ENCODE peak calls at places on chromosomes 16 and 17, in six cellular contexts. K is neural progenitor cell, U is NCI-H187, A is GM12878, R is activated B cell treated with CpG ODN at 0.5 μM for 24 hours, T is ovary. P is an unnamed sample.

GRCh38 chr17:6420173-6420641 is 14.7 kb downstream of the AIPL1 start:
- DNase-seq in A (no peak), T (no peak), K (peak; percentile 63), U (peak; percentile 35), R (no peak), P (no peak)

GRCh38 chr17:55726440-55726839 is 3.8 kb upstream of the TMEM100 start:
- DNase-seq in R (no peak), A (no peak), U (no peak), K (no peak), T (peak; percentile 54), P (peak; percentile 70)

GRCh38 chr17:74274703-74275340 is 788 bp downstream of the DNAI2 start:
- DNase-seq in A (no peak), T (no peak), U (peak; percentile 42), K (no peak), R (no peak), P (no peak)

GRCh38 chr17:73753751-73754496 is 109.7 kb upstream of the SDK2 start:
- DNase-seq in T (no peak), R (no peak), K (no peak), U (no peak), A (no peak), P (no peak)

GRCh38 chr16:52254753-52255152 is 292.2 kb downstream of the TOX3 start:
- DNase-seq in R (no peak), K (no peak), T (no peak), A (no peak), U (no peak), P (no peak)

GRCh38 chr16:8623634-8624033 is 2.1 kb downstream of the METTL22 start:
- DNase-seq in A (no peak), U (no peak), T (no peak), K (no peak), R (no peak), P (no peak)

GRCh38 chr17:83062011-83062817 is 17.2 kb upstream of the METRNL start:
- DNase-seq in A (no peak), U (no peak), T (no peak), R (peak; percentile 13), K (no peak), P (peak; percentile 39)

GRCh38 chr17:61556224-61557188 is 34.5 kb downstream of the NACA2 start:
- DNase-seq in R (no peak), U (no peak), K (no peak), T (no peak), A (no peak), P (no peak)

GRCh38 chr16:11791144-11791828 is 5.8 kb downstream of the ZC3H7A start:
- DNase-seq in R (no peak), K (peak; percentile 22), U (peak; percentile 45), T (no peak), A (no peak), P (no peak)

GRCh38 chr16:49932449-49932848 is 76.5 kb upstream of the ZNF423 start:
- DNase-seq in U (no peak), A (no peak), K (no peak), T (no peak), R (no peak), P (no peak)

GRCh38 chr17:48816774-48817590 is at the start of gene TTLL6:
- DNase-seq in R (peak; percentile 57), K (peak; percentile 99), A (no peak), U (peak; percentile 95), T (peak; percentile 86), P (peak; percentile 82)

GRCh38 chr17:80743181-80743771 is 198.6 kb downstream of the RPTOR start:
- DNase-seq in T (no peak), K (no peak), R (no peak), A (no peak), U (peak; percentile 37), P (no peak)

GRCh38 chr16:66899310-66899944 is 19.1 kb downstream of the PDP2 start:
- DNase-seq in T (peak; percentile 47), R (no peak), K (no peak), U (no peak), A (no peak), P (no peak)

GRCh38 chr17:27332485-27333409 is 38.8 kb downstream of the WSB1 start:
- DNase-seq in K (peak; percentile 97), T (peak; percentile 97), R (peak; percentile 83), U (peak; percentile 88), A (peak; percentile 81), P (peak; percentile 98)

GRCh38 chr16:64989050-64989449 is 132.8 kb downstream of the CDH11 start:
- DNase-seq in K (no peak), R (no peak), A (no peak), U (no peak), T (no peak), P (no peak)

GRCh38 chr17:46192484-46193245 is 564 bp downstream of the KANSL1 start:
- DNase-seq in U (peak; percentile 18), K (peak; percentile 85), T (peak; percentile 71), R (no peak), A (no peak), P (peak; percentile 85)

GRCh38 chr16:52552643-52553042 is 5.7 kb upstream of the TOX3 start:
- DNase-seq in K (no peak), U (peak; percentile 52), A (no peak), T (no peak), R (no peak), P (no peak)

GRCh38 chr16:11409398-11409797 is 64.1 kb downstream of the RMI2 start:
- DNase-seq in T (no peak), A (no peak), U (no peak), R (no peak), K (no peak), P (no peak)

GRCh38 chr16:72189865-72190371 is 18.0 kb upstream of the PMFBP1 start:
- DNase-seq in A (no peak), K (no peak), U (no peak), T (peak; percentile 33), R (no peak), P (no peak)

GRCh38 chr16:79815049-79815448 is 214.5 kb upstream of the MAF start:
- DNase-seq in T (no peak), U (no peak), K (no peak), A (no peak), R (no peak), P (no peak)

GRCh38 chr17:6303664-6304063 is 131.3 kb downstream of the AIPL1 start:
- DNase-seq in T (no peak), A (no peak), R (no peak), U (no peak), K (peak; percentile 77), P (no peak)

GRCh38 chr16:85490971-85491771 is 122.0 kb upstream of the GSE1 start:
- DNase-seq in K (peak; percentile 65), U (no peak), A (no peak), R (peak; percentile 37), T (no peak), P (no peak)

GRCh38 chr16:53080345-53081031 is 25.7 kb downstream of the CHD9 start:
- DNase-seq in T (peak; percentile 75), R (no peak), K (no peak), A (no peak), U (no peak), P (peak; percentile 71)

GRCh38 chr16:24822542-24822941 is 23.2 kb upstream of the SLC5A11 start:
- DNase-seq in U (no peak), K (no peak), T (no peak), R (no peak), A (no peak), P (no peak)

GRCh38 chr17:1490643-1491405 is 1.7 kb downstream of the MYO1C start:
- DNase-seq in R (peak; percentile 68), U (no peak), A (no peak), K (peak; percentile 84), T (peak; percentile 64), P (peak; percentile 80)

GRCh38 chr16:83781-84615 is 6.0 kb downstream of the MPG start:
- DNase-seq in A (no peak), U (no peak), K (no peak), T (no peak), R (no peak), P (no peak)

GRCh38 chr17:39753514-39754160 is 15.9 kb downstream of the GRB7 start:
- DNase-seq in U (no peak), T (peak; percentile 31), K (peak; percentile 69), A (no peak), R (peak; percentile 84), P (peak; percentile 66)

GRCh38 chr17:51166987-51167931 is 1.0 kb downstream of the NME2 start:
- DNase-seq in R (peak; percentile 72), K (peak; percentile 66), T (peak; percentile 55), U (no peak), A (no peak), P (no peak)

GRCh38 chr16:1800703-1801102 is 7.2 kb upstream of the IGFALS start:
- DNase-seq in T (no peak), A (no peak), R (no peak), U (no peak), K (no peak), P (no peak)

GRCh38 chr16:89829630-89830437 is 1.6 kb downstream of the SPIRE2 start:
- DNase-seq in A (no peak), K (no peak), T (no peak), R (no peak), U (peak; percentile 31), P (no peak)

GRCh38 chr17:9232591-9233270 is 211.4 kb downstream of the NTN1 start:
- DNase-seq in R (no peak), T (no peak), K (no peak), U (no peak), A (no peak), P (peak; percentile 74)

GRCh38 chr16:67862623-67863583 is 9.9 kb upstream of the EDC4 start:
- DNase-seq in K (no peak), A (no peak), U (no peak), T (peak; percentile 43), R (no peak), P (no peak)

GRCh38 chr16:3882531-3882930 is 2.0 kb upstream of the CREBBP start:
- DNase-seq in A (no peak), T (no peak), K (no peak), U (no peak), R (no peak), P (no peak)

GRCh38 chr16:72128701-72129100 is 35.1 kb downstream of the DHX38 start:
- DNase-seq in T (no peak), R (no peak), A (no peak), U (no peak), K (no peak), P (no peak)

GRCh38 chr17:83190601-83191387 is 111.4 kb downstream of the METRNL start:
- DNase-seq in R (no peak), K (no peak), T (peak; percentile 16), A (no peak), U (no peak), P (peak; percentile 35)

GRCh38 chr17:59437766-59438165 is 106.3 kb downstream of the YPEL2 start:
- DNase-seq in T (no peak), K (no peak), U (no peak), A (peak; percentile 40), R (no peak), P (no peak)

GRCh38 chr16:30005341-30006094 is 5.3 kb downstream of the DOC2A start:
- DNase-seq in A (no peak), R (peak; percentile 31), K (peak; percentile 70), T (no peak), U (no peak), P (no peak)

GRCh38 chr16:21224800-21225199 is 8.7 kb upstream of the ANKS4B start:
- DNase-seq in U (no peak), A (no peak), K (no peak), R (no peak), T (no peak), P (no peak)